ENCODE peak calls at places on chromosomes 4 and X, in nine cellular contexts. T, W, Y, Z, F, A, R, P and H are unnamed samples.

GRCh38 chr4:78004270-78004669 is 52.9 kb upstream of the FRAS1 start:
- DNase-seq in F (no peak), P (peak; percentile 35), A (no peak), R (no peak), Z (no peak), T (no peak), W (no peak), Y (no peak), H (no peak)

GRCh38 chr4:25953740-25954139 is 39.7 kb downstream of the SMIM20 start:
- DNase-seq in Y (no peak), A (peak; percentile 41), Z (no peak), F (no peak), W (no peak), T (no peak), P (peak; percentile 71), R (no peak), H (no peak)

GRCh38 chr4:173448103-173448502 is 49.2 kb upstream of the SCRG1 start:
- DNase-seq in R (peak; percentile 44), Y (no peak), Z (no peak), A (peak; percentile 21), P (peak; percentile 83), F (peak; percentile 66), W (no peak), T (no peak), H (no peak)

GRCh38 chr4:8512510-8512909 is 67.7 kb upstream of the GPR78 start:
- DNase-seq in Y (no peak), P (no peak), A (no peak), F (no peak), Z (no peak), R (no peak), W (no peak), T (no peak), H (no peak)

GRCh38 chr4:161714928-161715327 is 448.9 kb downstream of the FSTL5 start:
- DNase-seq in F (no peak), R (no peak), T (no peak), A (no peak), P (no peak), W (no peak), Z (no peak), Y (no peak), H (no peak)

GRCh38 chr4:123878976-123879375 is 482.4 kb downstream of the SPRY1 start:
- DNase-seq in A (no peak), Z (no peak), P (no peak), R (no peak), T (no peak), F (no peak), W (no peak), Y (no peak), H (no peak)

GRCh38 chr4:61239250-61239649 is 39.1 kb downstream of the ADGRL3 start:
- DNase-seq in Z (no peak), T (no peak), A (no peak), R (peak; percentile 7), W (no peak), F (no peak), P (no peak), Y (no peak), H (no peak)

GRCh38 chrX:64894454-64895038 is 81.7 kb downstream of the ZC4H2 start:
- DNase-seq in A (no peak), Z (no peak), P (peak; percentile 7), Y (peak; percentile 4), T (no peak), W (no peak), F (no peak), R (no peak), H (no peak)

GRCh38 chrX:23919706-23920320 is 12.0 kb downstream of the CXorf58 start:
- DNase-seq in Z (no peak), A (no peak), P (peak; percentile 33), R (no peak), Y (no peak), T (no peak), W (no peak), F (no peak), H (no peak)

GRCh38 chrX:1529328-1529727 is 7.7 kb downstream of the P2RY8 start:
- DNase-seq in A (no peak), R (no peak), W (no peak), T (no peak), P (no peak), Z (no peak), F (no peak), Y (no peak), H (no peak)

GRCh38 chr4:8765084-8765483 is 106.6 kb downstream of the HMX1 start:
- DNase-seq in Z (no peak), A (no peak), Y (no peak), F (no peak), W (no peak), P (no peak), R (no peak), T (no peak), H (no peak)